ENCODE peak calls at places on chromosomes 5 and 9, in five cellular contexts. N is CD8-positive, alpha-beta memory T cell; E is CD8-positive, alpha-beta T cell; Z is Calu3; O is CD4-positive, alpha-beta T cell. Y is an unnamed sample.

GRCh38 chr9:122122903-122123632 is 30.0 kb upstream of the TTLL11 start:
- DNase-seq in N (peak), O (peak), E (peak), Z (peak), Y (peak)

GRCh38 chr5:124683917-124684555 is 62.4 kb downstream of the ZNF608 start:
- DNase-seq in Z (no peak), N (no peak), O (no peak), E (no peak), Y (no peak)

GRCh38 chr5:52896524-52897237 is 92.5 kb upstream of the ITGA2 start:
- DNase-seq in N (no peak), Z (no peak), O (no peak), E (no peak), Y (no peak)

GRCh38 chr5:77518304-77518703 is 26.2 kb upstream of the WDR41 start:
- DNase-seq in Z (peak), E (no peak), O (no peak), N (no peak), Y (no peak)

GRCh38 chr5:158123595-158123994 is 264.6 kb upstream of the CLINT1 start:
- DNase-seq in N (no peak), O (no peak), Z (no peak), E (no peak), Y (no peak)

GRCh38 chr5:137374110-137374853 is 124.8 kb downstream of the SPOCK1 start:
- DNase-seq in Z (no peak), E (no peak), N (no peak), O (no peak), Y (no peak)

GRCh38 chr5:174736351-174736721 is 12.0 kb downstream of the MSX2 start:
- DNase-seq in N (no peak), O (no peak), Z (no peak), E (no peak), Y (no peak)

GRCh38 chr5:80959768-80960442 is at the start of gene RASGRF2:
- DNase-seq in O (peak), N (peak), E (peak), Z (peak), Y (peak)

GRCh38 chr5:172348084-172348483 is 64.5 kb upstream of the UBTD2 start:
- DNase-seq in Z (no peak), E (no peak), N (no peak), O (no peak), Y (no peak)

GRCh38 chr9:127158995-127159801 is 36.8 kb upstream of the ANGPTL2 start:
- DNase-seq in Z (peak), N (no peak), E (no peak), O (no peak), Y (no peak)

GRCh38 chr9:101791938-101792337 is 53.5 kb upstream of the GRIN3A start:
- DNase-seq in O (no peak), E (no peak), Z (peak), N (no peak), Y (no peak)

GRCh38 chr9:109411818-109412352 is 86.2 kb downstream of the PTPN3 start:
- DNase-seq in E (no peak), Z (no peak), O (no peak), N (no peak), Y (no peak)

GRCh38 chr5:73638344-73639095 is 12.5 kb downstream of the ARHGEF28 start:
- DNase-seq in N (no peak), E (no peak), Z (no peak), O (no peak), Y (no peak)

GRCh38 chr5:56414056-56414455 is 180.9 kb upstream of the ANKRD55 start:
- DNase-seq in O (no peak), Z (no peak), E (no peak), N (no peak), Y (no peak)

Y was measured in T1000.